ENCODE peak calls at places on chromosome 7, in four cellular contexts. V is fibroblast of pulmonary artery, F is IMR-90, K is fibroblast of the aortic adventitia. W is an unnamed sample.

GRCh38 chr7:27364344-27364758 is 121.7 kb downstream of the EVX1 start:
- DNase-seq in V (peak), F (peak), K (peak), W (peak)

GRCh38 chr7:102843850-102844249 is 69.0 kb upstream of the LRRC17 start:
- DNase-seq in V (no peak), F (no peak), K (no peak), W (no peak)

GRCh38 chr7:126996659-126997058 is 256.1 kb downstream of the GRM8 start:
- DNase-seq in V (no peak), F (no peak), K (no peak), W (no peak)

GRCh38 chr7:53022893-53023292 is 12.5 kb upstream of the POM121L12 start:
- DNase-seq in V (no peak), F (no peak), K (no peak), W (no peak)

GRCh38 chr7:67311901-67312300 is 315.3 kb downstream of the TYW1 start:
- DNase-seq in V (peak), F (peak), K (peak), W (peak)

GRCh38 chr7:36475371-36475770 is 85.7 kb downstream of the ANLN start:
- DNase-seq in V (no peak), F (no peak), K (no peak), W (no peak)

GRCh38 chr7:122340427-122340826 is 35.9 kb upstream of the FEZF1 start:
- DNase-seq in V (no peak), F (no peak), K (no peak), W (no peak)

GRCh38 chr7:142784096-142784495 is 13.3 kb downstream of the PRSS2 start:
- DNase-seq in V (no peak), F (no peak), K (no peak), W (no peak)

GRCh38 chr7:94043299-94043698 is 39.1 kb upstream of the BET1 start:
- DNase-seq in V (peak), F (peak), K (peak), W (peak)

GRCh38 chr7:92808635-92809034 is 27.7 kb downstream of the CDK6 start:
- DNase-seq in V (no peak), F (no peak), K (no peak), W (peak)

GRCh38 chr7:92811158-92811557 is 25.2 kb downstream of the CDK6 start:
- DNase-seq in V (no peak), F (no peak), K (no peak), W (no peak)

GRCh38 chr7:92810242-92810611 is 26.1 kb downstream of the CDK6 start:
- DNase-seq in V (peak), F (peak), K (no peak), W (no peak)

GRCh38 chr7:92808006-92808405 is 28.4 kb downstream of the CDK6 start:
- DNase-seq in V (no peak), F (peak), K (no peak), W (peak)

GRCh38 chr7:92809397-92810241 is 26.8 kb downstream of the CDK6 start:
- DNase-seq in V (peak), F (peak), K (peak), W (peak)
- H3K4me3 ChIP-seq in V (no peak), F (no peak), K (no peak), W (no peak)

GRCh38 chr7:131753620-131754222 is 197.3 kb upstream of the PODXL start:
- DNase-seq in V (peak), F (no peak), K (no peak), W (peak)
- TF ChIP-seq CTCF in V (peak), F (peak), K (peak), W (peak)

DNA sequence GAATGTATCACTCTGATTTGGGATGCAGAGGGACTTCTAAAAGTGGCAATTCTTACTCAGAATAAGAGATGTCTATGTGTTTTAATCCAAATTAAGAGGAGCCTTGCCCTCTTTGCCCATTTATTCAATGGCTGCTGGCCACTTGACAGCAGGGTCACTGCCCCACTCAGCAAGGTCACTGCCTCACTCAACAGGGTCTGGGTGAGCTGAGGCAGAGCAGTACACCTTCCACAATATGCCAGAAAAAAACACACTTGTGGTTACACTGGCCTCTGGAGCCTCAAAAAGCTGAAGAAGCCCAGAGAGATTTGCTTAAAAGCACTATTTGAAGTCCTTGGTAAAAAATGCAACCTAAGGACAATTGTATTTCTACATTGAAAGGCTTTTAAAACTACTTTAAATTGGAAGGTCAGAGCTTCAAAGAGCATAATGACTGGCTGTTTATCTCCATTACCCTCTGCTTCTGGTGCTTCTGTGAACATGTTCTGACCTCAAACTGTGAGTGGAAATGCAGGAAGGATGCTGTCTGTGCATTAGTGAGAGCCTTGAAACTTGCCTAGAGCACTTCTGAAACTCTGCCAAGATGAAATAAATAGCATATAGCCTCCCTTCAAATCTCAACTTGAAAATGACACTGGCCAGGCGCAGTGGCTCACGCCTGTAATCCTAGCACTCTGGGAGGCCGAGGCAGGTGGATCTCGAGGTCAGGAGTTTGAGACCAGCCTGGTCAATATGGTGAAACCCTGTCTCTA is 35.1 kb upstream of the WIPF3 start:
- DNase-seq in V (no peak), F (no peak), K (no peak), W (no peak)
- H3K4me3 ChIP-seq in V (no peak), F (no peak), K (no peak), W (no peak)

GRCh38 chr7:7596156-7596555 is 29.5 kb downstream of the MIOS start:
- DNase-seq in V (no peak), F (no peak), K (no peak), W (no peak)

DNA sequence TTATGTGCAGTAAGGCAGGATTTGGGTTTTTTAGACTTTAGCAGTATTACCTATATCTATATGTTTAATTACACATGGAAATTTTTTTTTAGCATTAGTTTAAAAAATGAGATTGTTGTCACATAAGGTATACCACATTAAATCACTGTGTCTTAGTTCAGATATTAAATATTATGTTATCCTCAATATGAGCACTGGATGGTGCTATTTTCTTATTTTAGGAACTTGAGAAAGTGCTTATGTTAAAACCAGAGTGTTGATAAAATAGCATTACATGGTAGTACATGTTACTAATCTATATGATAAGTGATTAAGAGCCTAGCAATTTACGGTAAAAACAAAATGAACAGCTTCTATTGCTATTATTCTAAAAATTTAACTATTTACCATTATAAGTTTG is 28.8 kb downstream of the MIOS start:
- DNase-seq in V (peak), F (peak), K (peak), W (peak)
- TF ChIP-seq CTCF in V (peak), F (peak), K (peak), W (no peak)

DNA sequence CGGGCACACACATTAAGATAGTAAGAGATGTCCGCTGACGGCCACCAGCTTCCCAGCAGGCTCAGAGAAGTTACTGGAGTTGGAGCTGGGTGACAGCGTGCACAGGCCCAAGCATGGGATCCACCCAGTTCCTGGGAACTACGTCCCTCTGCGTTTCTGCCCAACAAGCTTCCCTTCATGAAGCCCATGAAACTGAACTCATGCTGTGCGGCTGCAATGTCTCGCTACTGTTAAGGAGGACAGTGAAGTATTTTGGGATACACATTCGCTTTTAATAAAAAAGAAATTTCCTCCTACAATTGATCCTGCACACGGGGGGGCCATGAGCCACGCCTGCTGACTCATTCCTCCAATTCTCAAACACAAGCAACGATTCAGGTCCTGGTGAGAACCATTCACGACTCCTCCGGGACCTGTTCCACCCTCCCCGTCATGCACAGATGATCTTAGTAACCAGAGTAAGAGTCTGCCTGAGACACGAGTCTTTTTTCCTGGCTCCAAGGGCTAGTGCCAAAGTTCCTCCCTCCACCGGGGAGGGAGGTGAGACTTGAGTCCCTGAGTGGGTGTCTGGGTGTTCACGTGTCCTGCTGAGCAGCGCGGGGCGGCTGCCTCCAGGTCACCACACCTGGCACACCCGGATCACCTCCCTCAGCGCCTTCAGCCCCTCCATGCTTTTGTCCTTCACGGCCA is 2.6 kb downstream of the PSMG3 start:
- DNase-seq in V (no peak), F (peak), K (peak), W (peak)
- H3K4me3 ChIP-seq in V (no peak), F (no peak), K (no peak), W (no peak)

DNA sequence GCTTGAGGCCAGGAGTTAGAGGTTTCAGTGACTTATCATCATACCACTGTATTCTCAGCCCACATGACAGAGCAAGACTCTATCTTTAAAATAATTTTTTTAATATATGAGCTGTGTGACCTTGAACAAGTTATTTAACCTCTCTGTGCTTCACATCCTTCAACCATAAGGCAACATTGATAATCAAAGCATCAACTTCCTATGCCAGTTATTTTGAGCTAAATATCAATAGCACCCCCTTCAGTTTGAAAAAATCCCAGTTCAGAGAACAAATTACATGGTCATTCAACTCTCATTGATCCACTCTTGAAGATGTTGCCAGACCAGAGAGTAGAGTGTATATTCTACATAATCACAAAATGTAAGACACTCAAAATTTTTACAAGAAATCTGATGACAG is 53.0 kb downstream of the ASNS start:
- DNase-seq in V (no peak), F (no peak), K (no peak), W (no peak)
- TF ChIP-seq CTCF in V (no peak), F (no peak), K (no peak), W (no peak)

GRCh38 chr7:101386558-101387199 is 24.0 kb downstream of the COL26A1 start:
- DNase-seq in V (no peak), F (peak), K (no peak), W (no peak)
- H3K4me3 ChIP-seq in V (no peak), F (no peak), K (no peak), W (no peak)

GRCh38 chr7:55055479-55055878 is 36.7 kb downstream of the EGFR start:
- DNase-seq in V (peak), F (peak), K (peak), W (peak)

GRCh38 chr7:55054758-55055157 is 35.9 kb downstream of the EGFR start:
- DNase-seq in V (no peak), F (no peak), K (no peak), W (no peak)

GRCh38 chr7:55053651-55054226 is 34.9 kb downstream of the EGFR start:
- DNase-seq in V (no peak), F (peak), K (peak), W (peak)

GRCh38 chr7:55052726-55053431 is 34.1 kb downstream of the EGFR start:
- DNase-seq in V (no peak), F (peak), K (no peak), W (peak)

DNA sequence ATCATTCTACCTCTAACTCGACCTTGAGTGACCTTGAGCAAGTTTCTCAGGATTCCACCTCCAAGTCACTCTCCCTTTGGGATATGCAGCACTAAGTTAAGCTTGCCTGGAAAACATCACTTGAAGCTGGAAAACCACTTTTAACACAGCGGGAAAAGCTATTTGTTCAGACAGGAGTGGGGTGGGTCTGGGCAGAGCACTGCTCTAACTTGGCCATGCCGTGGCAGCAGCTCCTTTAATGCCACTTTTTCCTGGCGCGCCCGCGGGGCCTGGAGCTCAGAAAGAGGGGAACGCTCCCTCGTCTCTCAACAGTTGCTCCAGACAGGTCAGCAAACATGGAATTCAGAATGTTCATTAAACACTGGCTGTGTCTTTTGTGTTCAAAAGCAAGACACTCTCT is 35.4 kb downstream of the EGFR start:
- DNase-seq in V (no peak), F (no peak), K (peak), W (no peak)
- TF ChIP-seq CTCF in V (no peak), F (no peak), K (peak), W (no peak)